ENCODE peak calls at places on chromosomes 3 and 15, in eight cellular contexts. W is fibroblast of lung; Y is astrocyte; U is left lung; H is esophagus squamous epithelium; M is CD8-positive, alpha-beta T cell; X is heart right ventricle; S is neural progenitor cell. Z is an unnamed sample. For H3K4me1, the result is how much of the 10 kb centered on the place peaks cover.

GRCh38 chr15:33985287-33985686 is 17.0 kb downstream of the CHRM5 start:
- DNase-seq in H (no peak), U (no peak), M (no peak), Y (peak), S (peak), W (peak), X (no peak), Z (no peak)

GRCh38 chr3:51886447-51886846 is 11.0 kb upstream of the IQCF5 start:
- DNase-seq in X (no peak), W (no peak), M (no peak), U (no peak), S (no peak), Y (no peak), H (no peak), Z (no peak)

GRCh38 chr3:153163349-153164008 is 1.5 kb downstream of the RAP2B start:
- DNase-seq in W (peak), Y (peak), H (no peak), U (no peak), X (peak), S (no peak), M (no peak), Z (peak)

GRCh38 chr3:139434764-139435291 is 41.5 kb downstream of the RBP2 start:
- DNase-seq in M (no peak), W (no peak), X (no peak), U (peak), H (no peak), Y (no peak), S (no peak), Z (peak)

GRCh38 chr15:94674251-94674650 is 442.9 kb downstream of the MCTP2 start:
- DNase-seq in U (no peak), X (no peak), H (no peak), W (peak), Y (peak), S (no peak), M (no peak), Z (no peak)

GRCh38 chr15:64503197-64503596 is 42.8 kb downstream of the ZNF609 start:
- DNase-seq in Y (peak), U (no peak), H (no peak), X (no peak), M (no peak), S (no peak), W (peak), Z (no peak)

GRCh38 chr15:42908538-42908937 is 12.0 kb downstream of the TTBK2 start:
- DNase-seq in X (no peak), Y (no peak), U (no peak), M (no peak), S (no peak), W (no peak), H (no peak), Z (no peak)

GRCh38 chr15:37789881-37790280 is 144.6 kb upstream of the TMCO5A start:
- DNase-seq in W (peak), X (no peak), Y (peak), S (no peak), H (no peak), M (no peak), U (no peak), Z (no peak)

GRCh38 chr3:71423151-71423906 is 160.2 kb downstream of the FOXP1 start:
- DNase-seq in S (peak), M (no peak), H (no peak), U (no peak), X (peak), W (peak), Y (peak), Z (no peak)

GRCh38 chr3:94972066-94972465 is 909.2 kb downstream of the NSUN3 start:
- DNase-seq in Y (no peak), H (no peak), W (no peak), S (no peak), U (no peak), X (no peak), M (no peak), Z (no peak)

GRCh38 chr15:59696332-59696731 is 7.2 kb upstream of the BNIP2 start:
- DNase-seq in W (no peak), H (no peak), M (no peak), S (peak), X (no peak), Y (no peak), U (no peak), Z (no peak)

GRCh38 chr3:16183082-16183481 is 8.6 kb downstream of the GALNT15 start:
- DNase-seq in X (no peak), U (no peak), M (no peak), Y (no peak), S (no peak), W (no peak), H (no peak), Z (no peak)
- H3K4me1 ChIP-seq in X (under half), U (under half), M (under half), Y (under half), S (under half), W (under half), H (under half), Z (under half)

GRCh38 chr3:39990532-39990931 is 181.1 kb downstream of the MYRIP start:
- DNase-seq in W (peak), U (no peak), X (no peak), Y (peak), M (no peak), H (no peak), S (peak), Z (no peak)
- TF ChIP-seq CTCF in W (peak), U (no peak), X (no peak), Y (peak), M (peak), H (peak), S (peak), Z (peak)

DNA sequence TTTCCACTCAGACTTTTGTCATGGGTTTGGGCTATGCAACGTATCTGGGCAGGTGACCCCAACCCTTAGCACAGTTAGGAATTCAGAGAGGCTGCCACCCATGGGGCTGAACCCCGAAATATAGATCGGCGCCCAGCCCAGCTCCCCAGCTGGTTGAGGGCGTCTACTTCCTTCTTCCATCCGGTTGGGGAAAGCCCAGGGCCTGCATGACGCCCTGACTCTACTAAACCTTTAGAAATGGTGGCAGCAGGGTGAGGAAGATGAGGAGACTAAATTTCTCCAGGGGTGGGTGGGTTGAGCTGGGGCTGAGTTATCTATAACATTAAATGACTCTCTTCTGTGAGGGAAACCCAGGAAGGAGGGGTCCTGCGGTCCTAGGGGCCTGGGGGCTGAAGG is 28.3 kb downstream of the NR2F2 start:
- DNase-seq in Y (no peak), X (no peak), H (no peak), M (no peak), U (no peak), S (no peak), W (no peak), Z (no peak)
- H3K4me3 ChIP-seq in Y (no peak), X (no peak), H (no peak), M (no peak), U (no peak), S (peak), W (no peak), Z (peak)

GRCh38 chr3:57951106-57951882 is 56.9 kb upstream of the FLNB start:
- DNase-seq in M (no peak), S (no peak), W (peak), Y (peak), X (peak), H (no peak), U (peak), Z (peak)

GRCh38 chr3:57948782-57949242 is 59.4 kb upstream of the FLNB start:
- DNase-seq in Y (peak), W (peak), S (no peak), X (no peak), M (no peak), H (no peak), U (peak), Z (no peak)

GRCh38 chr3:57948080-57948671 is 60.0 kb upstream of the FLNB start:
- DNase-seq in X (no peak), U (peak), H (no peak), Y (no peak), M (no peak), S (peak), W (no peak), Z (no peak)

GRCh38 chr3:57949344-57949743 is 58.9 kb upstream of the FLNB start:
- DNase-seq in X (no peak), S (no peak), U (peak), Y (no peak), H (no peak), M (no peak), W (no peak), Z (no peak)

DNA sequence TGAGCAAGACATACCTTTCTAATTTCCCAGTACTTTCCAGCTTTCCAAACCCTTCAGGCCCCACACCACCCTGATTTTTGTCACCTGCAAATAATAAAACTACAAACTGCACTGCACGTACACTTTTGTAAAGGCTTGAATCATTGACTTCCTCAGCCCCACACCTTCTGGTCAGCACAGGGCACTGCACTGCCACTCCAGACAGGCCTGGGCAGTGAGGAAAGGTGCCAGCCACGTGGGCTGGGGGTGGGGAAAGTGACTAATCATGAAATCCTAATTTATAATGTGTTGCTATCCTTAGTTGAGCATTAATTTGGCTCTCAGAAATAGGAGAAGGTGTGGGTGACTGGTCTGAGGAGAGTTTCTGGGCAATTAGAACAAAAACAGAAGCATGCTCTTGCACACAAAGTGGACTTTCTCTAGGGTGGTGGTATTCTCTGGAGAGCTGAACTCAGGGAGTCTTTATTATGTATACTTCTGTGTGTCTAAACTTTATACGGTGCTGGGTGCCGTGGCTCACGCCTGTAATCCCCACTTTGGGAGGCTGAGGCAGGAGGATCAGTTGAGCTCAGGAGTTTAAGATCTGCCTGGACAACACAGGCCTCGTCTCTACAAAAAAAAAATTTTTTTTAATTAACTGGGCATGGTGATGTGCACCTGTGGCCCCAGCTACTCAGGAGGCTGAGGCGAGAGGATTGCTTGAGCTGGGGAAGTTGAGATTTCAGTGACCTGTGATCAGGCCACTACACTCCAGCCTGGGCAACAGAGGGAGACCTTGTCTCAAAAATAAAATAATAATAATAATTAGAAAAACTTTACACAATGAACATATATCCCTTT is 58.2 kb upstream of the FLNB start:
- DNase-seq in H (no peak), Y (no peak), X (no peak), M (no peak), W (peak), U (peak), S (no peak), Z (no peak)
- H3K4me1 ChIP-seq in H (half or more), Y (under half), X (under half), M (under half), W (under half), U (under half), S (under half), Z (under half)

GRCh38 chr3:160684368-160684740 is 7.4 kb downstream of the ARL14 start:
- DNase-seq in W (no peak), X (no peak), U (no peak), M (no peak), S (no peak), H (no peak), Y (no peak), Z (no peak)

GRCh38 chr3:160691151-160691550 is 14.2 kb downstream of the ARL14 start:
- DNase-seq in S (no peak), W (no peak), H (no peak), Y (no peak), X (no peak), M (no peak), U (no peak), Z (no peak)

GRCh38 chr3:160686955-160687535 is 10.1 kb downstream of the ARL14 start:
- DNase-seq in H (no peak), S (no peak), M (no peak), U (no peak), Y (no peak), X (no peak), W (peak), Z (no peak)

DNA sequence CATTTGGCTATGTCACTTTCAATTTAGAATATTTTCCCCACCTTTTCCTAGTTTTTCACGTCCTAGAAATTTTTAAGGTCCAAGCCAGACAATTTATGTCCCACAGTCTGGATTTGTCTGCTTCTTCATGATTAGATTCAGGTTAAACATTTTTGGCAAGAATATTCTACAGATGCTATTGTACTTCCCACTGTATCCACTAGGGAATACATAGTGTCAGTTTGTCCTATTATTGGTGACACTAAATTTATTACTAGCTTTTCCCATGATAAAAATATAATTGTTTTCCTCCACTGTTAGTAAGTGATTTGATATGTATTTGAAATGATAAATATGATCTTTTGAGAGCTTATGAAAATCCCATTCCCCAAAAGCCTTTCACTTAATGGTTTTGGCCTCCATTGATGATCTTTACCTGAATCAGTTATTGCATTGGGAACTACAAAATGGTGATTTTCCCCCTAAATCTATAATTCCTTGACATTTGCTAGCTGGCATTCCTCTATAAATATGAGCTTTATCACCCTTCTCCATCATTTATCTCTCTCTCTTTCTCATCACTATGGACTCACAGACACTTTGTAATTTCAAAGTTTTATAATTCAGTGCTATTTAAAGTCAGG is 8.3 kb downstream of the ARL14 start:
- DNase-seq in M (no peak), H (no peak), X (no peak), U (no peak), Y (no peak), S (no peak), W (no peak), Z (no peak)
- TF ChIP-seq CTCF in M (peak), H (no peak), X (no peak), U (peak), Y (peak), S (peak), W (peak), Z (no peak)

DNA sequence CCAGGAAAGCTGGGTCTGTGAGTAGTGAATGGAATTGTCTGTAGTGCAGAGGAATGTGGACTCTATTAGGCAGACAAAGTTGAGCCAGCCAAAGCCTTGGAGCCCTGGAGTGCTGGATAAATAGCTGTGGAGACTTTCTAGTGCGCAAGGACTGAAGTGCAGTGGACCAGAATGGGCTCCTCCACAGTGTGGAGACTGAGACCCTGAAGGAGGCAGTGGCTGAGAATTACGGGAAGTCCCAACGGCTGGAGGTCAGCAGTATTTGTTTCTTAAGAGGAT is 902 bp downstream of the ZNF662 start:
- DNase-seq in X (no peak), M (no peak), W (no peak), Y (no peak), S (peak), U (no peak), H (no peak), Z (no peak)
- H3K4me3 ChIP-seq in X (peak), M (peak), W (no peak), Y (peak), S (no peak), U (peak), H (peak), Z (peak)

GRCh38 chr15:47412802-47413201 is 304.5 kb upstream of the SEMA6D start:
- DNase-seq in X (no peak), M (no peak), U (no peak), S (no peak), Y (no peak), H (no peak), W (no peak), Z (no peak)
- H3K4me1 ChIP-seq in X (under half), M (under half), U (under half), S (under half), Y (under half), H (under half), W (under half), Z (under half)

Z was measured in tibial nerve.